ENCODE peak calls at places on chromosomes 13 and 19, in ten cellular contexts. One of them, this sample, is unnamed.

GRCh38 chr13:106497079-106497478 is 38.4 kb downstream of the EFNB2 start:
- DNase-seq in effector CD4-positive, alpha-beta T cell: no peak
- DNase-seq in T-helper 1 cell: no peak
- DNase-seq in anterior cingulate cortex: no peak
- DNase-seq in H9: no peak
- DNase-seq in ACHN: no peak
- DNase-seq in iris pigment epithelial cell: no peak
- DNase-seq in pancreas: no peak
- DNase-seq in GOT3: no peak
- DNase-seq in NCI-H1105: no peak
- DNase-seq in this sample: no peak

GRCh38 chr19:7328647-7329046 is 20.1 kb upstream of the ARHGEF18 start:
- DNase-seq in effector CD4-positive, alpha-beta T cell: no peak
- DNase-seq in T-helper 1 cell: no peak
- DNase-seq in anterior cingulate cortex: no peak
- DNase-seq in H9: no peak
- DNase-seq in ACHN: no peak
- DNase-seq in iris pigment epithelial cell: no peak
- DNase-seq in pancreas: no peak
- DNase-seq in GOT3: no peak
- DNase-seq in NCI-H1105: no peak
- DNase-seq in this sample: no peak

GRCh38 chr19:54415208-54415900 is at the start of gene TTYH1:
- DNase-seq in effector CD4-positive, alpha-beta T cell: no peak
- DNase-seq in T-helper 1 cell: no peak
- DNase-seq in anterior cingulate cortex: no peak
- DNase-seq in H9: peak; percentile 62
- DNase-seq in ACHN: no peak
- DNase-seq in iris pigment epithelial cell: no peak
- DNase-seq in pancreas: no peak
- DNase-seq in GOT3: no peak
- DNase-seq in NCI-H1105: no peak
- DNase-seq in this sample: peak; percentile 58

GRCh38 chr13:26062853-26063444 is 11.1 kb upstream of the SHISA2 start:
- DNase-seq in effector CD4-positive, alpha-beta T cell: peak; percentile 24
- DNase-seq in T-helper 1 cell: peak; percentile 27
- DNase-seq in anterior cingulate cortex: no peak
- DNase-seq in H9: no peak
- DNase-seq in ACHN: peak; percentile 66
- DNase-seq in iris pigment epithelial cell: peak; percentile 53
- DNase-seq in pancreas: no peak
- DNase-seq in GOT3: no peak
- DNase-seq in NCI-H1105: no peak
- DNase-seq in this sample: peak; percentile 24

GRCh38 chr13:30816733-30817132 is 81.4 kb downstream of the ALOX5AP start:
- DNase-seq in effector CD4-positive, alpha-beta T cell: no peak
- DNase-seq in T-helper 1 cell: no peak
- DNase-seq in anterior cingulate cortex: no peak
- DNase-seq in H9: no peak
- DNase-seq in ACHN: no peak
- DNase-seq in iris pigment epithelial cell: no peak
- DNase-seq in pancreas: no peak
- DNase-seq in GOT3: no peak
- DNase-seq in NCI-H1105: no peak
- DNase-seq in this sample: no peak

GRCh38 chr19:49856574-49857021 is 5.6 kb downstream of the PTOV1 start:
- DNase-seq in effector CD4-positive, alpha-beta T cell: no peak
- DNase-seq in T-helper 1 cell: no peak
- DNase-seq in anterior cingulate cortex: no peak
- DNase-seq in H9: no peak
- DNase-seq in ACHN: no peak
- DNase-seq in iris pigment epithelial cell: no peak
- DNase-seq in pancreas: no peak
- DNase-seq in GOT3: no peak
- DNase-seq in NCI-H1105: no peak
- DNase-seq in this sample: no peak

GRCh38 chr13:36764536-36764935 is 54.5 kb upstream of the RFXAP start:
- DNase-seq in effector CD4-positive, alpha-beta T cell: no peak
- DNase-seq in T-helper 1 cell: no peak
- DNase-seq in anterior cingulate cortex: no peak
- DNase-seq in H9: no peak
- DNase-seq in ACHN: no peak
- DNase-seq in iris pigment epithelial cell: no peak
- DNase-seq in pancreas: no peak
- DNase-seq in GOT3: no peak
- DNase-seq in NCI-H1105: no peak
- DNase-seq in this sample: no peak

GRCh38 chr19:33311326-33311682 is 9.0 kb upstream of the CEBPA start:
- DNase-seq in effector CD4-positive, alpha-beta T cell: no peak
- DNase-seq in T-helper 1 cell: peak; percentile 12
- DNase-seq in anterior cingulate cortex: no peak
- DNase-seq in H9: no peak
- DNase-seq in ACHN: no peak
- DNase-seq in iris pigment epithelial cell: no peak
- DNase-seq in pancreas: peak; percentile 64
- DNase-seq in GOT3: no peak
- DNase-seq in NCI-H1105: no peak
- DNase-seq in this sample: no peak

GRCh38 chr19:6272913-6273600 is 6.7 kb downstream of the MLLT1 start:
- DNase-seq in effector CD4-positive, alpha-beta T cell: no peak
- DNase-seq in T-helper 1 cell: no peak
- DNase-seq in anterior cingulate cortex: no peak
- DNase-seq in H9: no peak
- DNase-seq in ACHN: no peak
- DNase-seq in iris pigment epithelial cell: no peak
- DNase-seq in pancreas: no peak
- DNase-seq in GOT3: no peak
- DNase-seq in NCI-H1105: no peak
- DNase-seq in this sample: no peak

This sample was measured in NCI-H2227 treated with DMSO at 0.1 percent for 48 hours.